ENCODE peak calls at places on chromosomes 4 and X, in ten cellular contexts. One of them, this sample, is unnamed.

GRCh38 chrX:107978707-107979307 is 3.4 kb downstream of the TEX13B start:
- DNase-seq in stimulated activated effector memory CD8-positive, alpha-beta T cell treated with anti-CD3 and anti-CD28 coated beads, Interleukin-12 subunit alpha, Interleukin-12 subunit beta, amount 100 ng/mL, for 72 hours: no peak
- DNase-seq in fibroblast of lung: peak
- DNase-seq in ecto neural progenitor cell: peak
- DNase-seq in fibroblast of the aortic adventitia: peak
- DNase-seq in stimulated activated CD4-positive, alpha-beta T cell treated with anti-CD3 and anti-CD28 coated beads, Interleukin-4, amount 100 ng/mL, for 24 hours: no peak
- DNase-seq in AG09319: peak
- DNase-seq in T-helper 1 cell: no peak
- DNase-seq in upper lobe of right lung: no peak
- DNase-seq in neural crest cell: no peak
- DNase-seq in this sample: no peak

GRCh38 chrX:18643853-18644252 is 28.1 kb downstream of the RS1 start:
- DNase-seq in stimulated activated effector memory CD8-positive, alpha-beta T cell treated with anti-CD3 and anti-CD28 coated beads, Interleukin-12 subunit alpha, Interleukin-12 subunit beta, amount 100 ng/mL, for 72 hours: no peak
- DNase-seq in fibroblast of lung: no peak
- DNase-seq in ecto neural progenitor cell: no peak
- DNase-seq in fibroblast of the aortic adventitia: no peak
- DNase-seq in stimulated activated CD4-positive, alpha-beta T cell treated with anti-CD3 and anti-CD28 coated beads, Interleukin-4, amount 100 ng/mL, for 24 hours: no peak
- DNase-seq in AG09319: no peak
- DNase-seq in T-helper 1 cell: no peak
- DNase-seq in upper lobe of right lung: no peak
- DNase-seq in neural crest cell: no peak
- DNase-seq in this sample: no peak

GRCh38 chr4:184459413-184459812 is 14.9 kb downstream of the IRF2 start:
- DNase-seq in stimulated activated effector memory CD8-positive, alpha-beta T cell treated with anti-CD3 and anti-CD28 coated beads, Interleukin-12 subunit alpha, Interleukin-12 subunit beta, amount 100 ng/mL, for 72 hours: no peak
- DNase-seq in fibroblast of lung: peak
- DNase-seq in ecto neural progenitor cell: no peak
- DNase-seq in fibroblast of the aortic adventitia: no peak
- DNase-seq in stimulated activated CD4-positive, alpha-beta T cell treated with anti-CD3 and anti-CD28 coated beads, Interleukin-4, amount 100 ng/mL, for 24 hours: no peak
- DNase-seq in AG09319: no peak
- DNase-seq in T-helper 1 cell: peak
- DNase-seq in upper lobe of right lung: no peak
- DNase-seq in neural crest cell: no peak
- DNase-seq in this sample: no peak

GRCh38 chr4:111639876-111640275 is 505.4 kb upstream of the FAM241A start:
- DNase-seq in stimulated activated effector memory CD8-positive, alpha-beta T cell treated with anti-CD3 and anti-CD28 coated beads, Interleukin-12 subunit alpha, Interleukin-12 subunit beta, amount 100 ng/mL, for 72 hours: no peak
- DNase-seq in fibroblast of lung: no peak
- DNase-seq in ecto neural progenitor cell: no peak
- DNase-seq in fibroblast of the aortic adventitia: peak
- DNase-seq in stimulated activated CD4-positive, alpha-beta T cell treated with anti-CD3 and anti-CD28 coated beads, Interleukin-4, amount 100 ng/mL, for 24 hours: no peak
- DNase-seq in AG09319: no peak
- DNase-seq in T-helper 1 cell: no peak
- DNase-seq in upper lobe of right lung: no peak
- DNase-seq in neural crest cell: no peak
- DNase-seq in this sample: no peak

GRCh38 chrX:138711399-138712347 is at the start of gene FGF13:
- DNase-seq in stimulated activated effector memory CD8-positive, alpha-beta T cell treated with anti-CD3 and anti-CD28 coated beads, Interleukin-12 subunit alpha, Interleukin-12 subunit beta, amount 100 ng/mL, for 72 hours: no peak
- DNase-seq in fibroblast of lung: peak
- DNase-seq in ecto neural progenitor cell: peak
- DNase-seq in fibroblast of the aortic adventitia: no peak
- DNase-seq in stimulated activated CD4-positive, alpha-beta T cell treated with anti-CD3 and anti-CD28 coated beads, Interleukin-4, amount 100 ng/mL, for 24 hours: no peak
- DNase-seq in AG09319: no peak
- DNase-seq in T-helper 1 cell: no peak
- DNase-seq in upper lobe of right lung: peak
- DNase-seq in neural crest cell: peak
- DNase-seq in this sample: peak

GRCh38 chrX:40130207-40130606 is 32.4 kb upstream of the BCOR start:
- DNase-seq in stimulated activated effector memory CD8-positive, alpha-beta T cell treated with anti-CD3 and anti-CD28 coated beads, Interleukin-12 subunit alpha, Interleukin-12 subunit beta, amount 100 ng/mL, for 72 hours: no peak
- DNase-seq in fibroblast of lung: no peak
- DNase-seq in ecto neural progenitor cell: no peak
- DNase-seq in fibroblast of the aortic adventitia: peak
- DNase-seq in stimulated activated CD4-positive, alpha-beta T cell treated with anti-CD3 and anti-CD28 coated beads, Interleukin-4, amount 100 ng/mL, for 24 hours: no peak
- DNase-seq in AG09319: no peak
- DNase-seq in T-helper 1 cell: no peak
- DNase-seq in upper lobe of right lung: no peak
- DNase-seq in neural crest cell: no peak
- DNase-seq in this sample: no peak

GRCh38 chr4:173167793-173168395 is 717 bp upstream of the GALNT7 start:
- DNase-seq in stimulated activated effector memory CD8-positive, alpha-beta T cell treated with anti-CD3 and anti-CD28 coated beads, Interleukin-12 subunit alpha, Interleukin-12 subunit beta, amount 100 ng/mL, for 72 hours: no peak
- DNase-seq in fibroblast of lung: peak
- DNase-seq in ecto neural progenitor cell: no peak
- DNase-seq in fibroblast of the aortic adventitia: peak
- DNase-seq in stimulated activated CD4-positive, alpha-beta T cell treated with anti-CD3 and anti-CD28 coated beads, Interleukin-4, amount 100 ng/mL, for 24 hours: peak
- DNase-seq in AG09319: no peak
- DNase-seq in T-helper 1 cell: peak
- DNase-seq in upper lobe of right lung: peak
- DNase-seq in neural crest cell: no peak
- DNase-seq in this sample: peak

GRCh38 chr4:91108751-91109150 is 981.6 kb downstream of the CCSER1 start:
- DNase-seq in stimulated activated effector memory CD8-positive, alpha-beta T cell treated with anti-CD3 and anti-CD28 coated beads, Interleukin-12 subunit alpha, Interleukin-12 subunit beta, amount 100 ng/mL, for 72 hours: no peak
- DNase-seq in fibroblast of lung: no peak
- DNase-seq in ecto neural progenitor cell: no peak
- DNase-seq in fibroblast of the aortic adventitia: no peak
- DNase-seq in stimulated activated CD4-positive, alpha-beta T cell treated with anti-CD3 and anti-CD28 coated beads, Interleukin-4, amount 100 ng/mL, for 24 hours: no peak
- DNase-seq in AG09319: no peak
- DNase-seq in T-helper 1 cell: no peak
- DNase-seq in upper lobe of right lung: no peak
- DNase-seq in neural crest cell: no peak
- DNase-seq in this sample: no peak

GRCh38 chr4:95417531-95417930 is 131.2 kb downstream of the UNC5C start:
- DNase-seq in stimulated activated effector memory CD8-positive, alpha-beta T cell treated with anti-CD3 and anti-CD28 coated beads, Interleukin-12 subunit alpha, Interleukin-12 subunit beta, amount 100 ng/mL, for 72 hours: no peak
- DNase-seq in fibroblast of lung: no peak
- DNase-seq in ecto neural progenitor cell: no peak
- DNase-seq in fibroblast of the aortic adventitia: no peak
- DNase-seq in stimulated activated CD4-positive, alpha-beta T cell treated with anti-CD3 and anti-CD28 coated beads, Interleukin-4, amount 100 ng/mL, for 24 hours: no peak
- DNase-seq in AG09319: no peak
- DNase-seq in T-helper 1 cell: no peak
- DNase-seq in upper lobe of right lung: no peak
- DNase-seq in neural crest cell: no peak
- DNase-seq in this sample: no peak

GRCh38 chr4:109574443-109574850 is 14.4 kb downstream of the MCUB start:
- DNase-seq in stimulated activated effector memory CD8-positive, alpha-beta T cell treated with anti-CD3 and anti-CD28 coated beads, Interleukin-12 subunit alpha, Interleukin-12 subunit beta, amount 100 ng/mL, for 72 hours: no peak
- DNase-seq in fibroblast of lung: peak
- DNase-seq in ecto neural progenitor cell: no peak
- DNase-seq in fibroblast of the aortic adventitia: peak
- DNase-seq in stimulated activated CD4-positive, alpha-beta T cell treated with anti-CD3 and anti-CD28 coated beads, Interleukin-4, amount 100 ng/mL, for 24 hours: peak
- DNase-seq in AG09319: no peak
- DNase-seq in T-helper 1 cell: peak
- DNase-seq in upper lobe of right lung: no peak
- DNase-seq in neural crest cell: no peak
- DNase-seq in this sample: no peak

GRCh38 chr4:15717647-15718416 is 15.0 kb downstream of the BST1 start:
- DNase-seq in stimulated activated effector memory CD8-positive, alpha-beta T cell treated with anti-CD3 and anti-CD28 coated beads, Interleukin-12 subunit alpha, Interleukin-12 subunit beta, amount 100 ng/mL, for 72 hours: no peak
- DNase-seq in fibroblast of lung: no peak
- DNase-seq in ecto neural progenitor cell: no peak
- DNase-seq in fibroblast of the aortic adventitia: no peak
- DNase-seq in stimulated activated CD4-positive, alpha-beta T cell treated with anti-CD3 and anti-CD28 coated beads, Interleukin-4, amount 100 ng/mL, for 24 hours: no peak
- DNase-seq in AG09319: no peak
- DNase-seq in T-helper 1 cell: no peak
- DNase-seq in upper lobe of right lung: no peak
- DNase-seq in neural crest cell: no peak
- DNase-seq in this sample: no peak

GRCh38 chrX:118523920-118524319 is 28.3 kb downstream of the DOCK11 start:
- DNase-seq in stimulated activated effector memory CD8-positive, alpha-beta T cell treated with anti-CD3 and anti-CD28 coated beads, Interleukin-12 subunit alpha, Interleukin-12 subunit beta, amount 100 ng/mL, for 72 hours: no peak
- DNase-seq in fibroblast of lung: no peak
- DNase-seq in ecto neural progenitor cell: no peak
- DNase-seq in fibroblast of the aortic adventitia: no peak
- DNase-seq in stimulated activated CD4-positive, alpha-beta T cell treated with anti-CD3 and anti-CD28 coated beads, Interleukin-4, amount 100 ng/mL, for 24 hours: peak
- DNase-seq in AG09319: no peak
- DNase-seq in T-helper 1 cell: peak
- DNase-seq in upper lobe of right lung: no peak
- DNase-seq in neural crest cell: no peak
- DNase-seq in this sample: no peak

GRCh38 chr4:76091052-76091451 is 16.5 kb downstream of the ART3 start:
- DNase-seq in stimulated activated effector memory CD8-positive, alpha-beta T cell treated with anti-CD3 and anti-CD28 coated beads, Interleukin-12 subunit alpha, Interleukin-12 subunit beta, amount 100 ng/mL, for 72 hours: no peak
- DNase-seq in fibroblast of lung: no peak
- DNase-seq in ecto neural progenitor cell: no peak
- DNase-seq in fibroblast of the aortic adventitia: no peak
- DNase-seq in stimulated activated CD4-positive, alpha-beta T cell treated with anti-CD3 and anti-CD28 coated beads, Interleukin-4, amount 100 ng/mL, for 24 hours: no peak
- DNase-seq in AG09319: no peak
- DNase-seq in T-helper 1 cell: no peak
- DNase-seq in upper lobe of right lung: no peak
- DNase-seq in neural crest cell: no peak
- DNase-seq in this sample: no peak

GRCh38 chrX:105876658-105877057 is 54.3 kb downstream of the NRK start:
- DNase-seq in stimulated activated effector memory CD8-positive, alpha-beta T cell treated with anti-CD3 and anti-CD28 coated beads, Interleukin-12 subunit alpha, Interleukin-12 subunit beta, amount 100 ng/mL, for 72 hours: no peak
- DNase-seq in fibroblast of lung: peak
- DNase-seq in ecto neural progenitor cell: no peak
- DNase-seq in fibroblast of the aortic adventitia: no peak
- DNase-seq in stimulated activated CD4-positive, alpha-beta T cell treated with anti-CD3 and anti-CD28 coated beads, Interleukin-4, amount 100 ng/mL, for 24 hours: no peak
- DNase-seq in AG09319: no peak
- DNase-seq in T-helper 1 cell: peak
- DNase-seq in upper lobe of right lung: no peak
- DNase-seq in neural crest cell: no peak
- DNase-seq in this sample: no peak

GRCh38 chr4:81424336-81424735 is 47.4 kb downstream of the RASGEF1B start:
- DNase-seq in stimulated activated effector memory CD8-positive, alpha-beta T cell treated with anti-CD3 and anti-CD28 coated beads, Interleukin-12 subunit alpha, Interleukin-12 subunit beta, amount 100 ng/mL, for 72 hours: no peak
- DNase-seq in fibroblast of lung: no peak
- DNase-seq in ecto neural progenitor cell: no peak
- DNase-seq in fibroblast of the aortic adventitia: no peak
- DNase-seq in stimulated activated CD4-positive, alpha-beta T cell treated with anti-CD3 and anti-CD28 coated beads, Interleukin-4, amount 100 ng/mL, for 24 hours: no peak
- DNase-seq in AG09319: no peak
- DNase-seq in T-helper 1 cell: no peak
- DNase-seq in upper lobe of right lung: no peak
- DNase-seq in neural crest cell: no peak
- DNase-seq in this sample: no peak

GRCh38 chr4:87011340-87012034 is 76.7 kb downstream of the AFF1 start:
- DNase-seq in stimulated activated effector memory CD8-positive, alpha-beta T cell treated with anti-CD3 and anti-CD28 coated beads, Interleukin-12 subunit alpha, Interleukin-12 subunit beta, amount 100 ng/mL, for 72 hours: no peak
- DNase-seq in fibroblast of lung: peak
- DNase-seq in ecto neural progenitor cell: no peak
- DNase-seq in fibroblast of the aortic adventitia: peak
- DNase-seq in stimulated activated CD4-positive, alpha-beta T cell treated with anti-CD3 and anti-CD28 coated beads, Interleukin-4, amount 100 ng/mL, for 24 hours: no peak
- DNase-seq in AG09319: no peak
- DNase-seq in T-helper 1 cell: no peak
- DNase-seq in upper lobe of right lung: no peak
- DNase-seq in neural crest cell: no peak
- DNase-seq in this sample: no peak

GRCh38 chr4:132180020-132180427 is 969.1 kb upstream of the PCDH10 start:
- DNase-seq in stimulated activated effector memory CD8-positive, alpha-beta T cell treated with anti-CD3 and anti-CD28 coated beads, Interleukin-12 subunit alpha, Interleukin-12 subunit beta, amount 100 ng/mL, for 72 hours: no peak
- DNase-seq in fibroblast of lung: peak
- DNase-seq in ecto neural progenitor cell: no peak
- DNase-seq in fibroblast of the aortic adventitia: peak
- DNase-seq in stimulated activated CD4-positive, alpha-beta T cell treated with anti-CD3 and anti-CD28 coated beads, Interleukin-4, amount 100 ng/mL, for 24 hours: no peak
- DNase-seq in AG09319: no peak
- DNase-seq in T-helper 1 cell: no peak
- DNase-seq in upper lobe of right lung: no peak
- DNase-seq in neural crest cell: no peak
- DNase-seq in this sample: no peak

GRCh38 chr4:104905546-104905945 is 241.1 kb upstream of the TET2 start:
- DNase-seq in stimulated activated effector memory CD8-positive, alpha-beta T cell treated with anti-CD3 and anti-CD28 coated beads, Interleukin-12 subunit alpha, Interleukin-12 subunit beta, amount 100 ng/mL, for 72 hours: no peak
- DNase-seq in fibroblast of lung: peak
- DNase-seq in ecto neural progenitor cell: no peak
- DNase-seq in fibroblast of the aortic adventitia: peak
- DNase-seq in stimulated activated CD4-positive, alpha-beta T cell treated with anti-CD3 and anti-CD28 coated beads, Interleukin-4, amount 100 ng/mL, for 24 hours: no peak
- DNase-seq in AG09319: no peak
- DNase-seq in T-helper 1 cell: no peak
- DNase-seq in upper lobe of right lung: no peak
- DNase-seq in neural crest cell: no peak
- DNase-seq in this sample: no peak

GRCh38 chr4:89558147-89558546 is 250.5 kb upstream of the GPRIN3 start:
- DNase-seq in stimulated activated effector memory CD8-positive, alpha-beta T cell treated with anti-CD3 and anti-CD28 coated beads, Interleukin-12 subunit alpha, Interleukin-12 subunit beta, amount 100 ng/mL, for 72 hours: no peak
- DNase-seq in fibroblast of lung: no peak
- DNase-seq in ecto neural progenitor cell: no peak
- DNase-seq in fibroblast of the aortic adventitia: no peak
- DNase-seq in stimulated activated CD4-positive, alpha-beta T cell treated with anti-CD3 and anti-CD28 coated beads, Interleukin-4, amount 100 ng/mL, for 24 hours: no peak
- DNase-seq in AG09319: no peak
- DNase-seq in T-helper 1 cell: no peak
- DNase-seq in upper lobe of right lung: no peak
- DNase-seq in neural crest cell: no peak
- DNase-seq in this sample: no peak

GRCh38 chrX:117196481-117196880 is 733.7 kb upstream of the CT83 start:
- DNase-seq in stimulated activated effector memory CD8-positive, alpha-beta T cell treated with anti-CD3 and anti-CD28 coated beads, Interleukin-12 subunit alpha, Interleukin-12 subunit beta, amount 100 ng/mL, for 72 hours: no peak
- DNase-seq in fibroblast of lung: no peak
- DNase-seq in ecto neural progenitor cell: no peak
- DNase-seq in fibroblast of the aortic adventitia: no peak
- DNase-seq in stimulated activated CD4-positive, alpha-beta T cell treated with anti-CD3 and anti-CD28 coated beads, Interleukin-4, amount 100 ng/mL, for 24 hours: no peak
- DNase-seq in AG09319: no peak
- DNase-seq in T-helper 1 cell: no peak
- DNase-seq in upper lobe of right lung: no peak
- DNase-seq in neural crest cell: no peak
- DNase-seq in this sample: no peak

GRCh38 chr4:85180533-85180932 is 214.0 kb upstream of the WDFY3 start:
- DNase-seq in stimulated activated effector memory CD8-positive, alpha-beta T cell treated with anti-CD3 and anti-CD28 coated beads, Interleukin-12 subunit alpha, Interleukin-12 subunit beta, amount 100 ng/mL, for 72 hours: no peak
- DNase-seq in fibroblast of lung: no peak
- DNase-seq in ecto neural progenitor cell: no peak
- DNase-seq in fibroblast of the aortic adventitia: no peak
- DNase-seq in stimulated activated CD4-positive, alpha-beta T cell treated with anti-CD3 and anti-CD28 coated beads, Interleukin-4, amount 100 ng/mL, for 24 hours: no peak
- DNase-seq in AG09319: no peak
- DNase-seq in T-helper 1 cell: no peak
- DNase-seq in upper lobe of right lung: no peak
- DNase-seq in neural crest cell: no peak
- DNase-seq in this sample: no peak

GRCh38 chr4:185846550-185847210 is 34.7 kb upstream of the SORBS2 start:
- DNase-seq in stimulated activated effector memory CD8-positive, alpha-beta T cell treated with anti-CD3 and anti-CD28 coated beads, Interleukin-12 subunit alpha, Interleukin-12 subunit beta, amount 100 ng/mL, for 72 hours: no peak
- DNase-seq in fibroblast of lung: no peak
- DNase-seq in ecto neural progenitor cell: no peak
- DNase-seq in fibroblast of the aortic adventitia: no peak
- DNase-seq in stimulated activated CD4-positive, alpha-beta T cell treated with anti-CD3 and anti-CD28 coated beads, Interleukin-4, amount 100 ng/mL, for 24 hours: no peak
- DNase-seq in AG09319: no peak
- DNase-seq in T-helper 1 cell: no peak
- DNase-seq in upper lobe of right lung: no peak
- DNase-seq in neural crest cell: no peak
- DNase-seq in this sample: no peak

GRCh38 chr4:92516450-92516849 is 212.7 kb downstream of the GRID2 start:
- DNase-seq in stimulated activated effector memory CD8-positive, alpha-beta T cell treated with anti-CD3 and anti-CD28 coated beads, Interleukin-12 subunit alpha, Interleukin-12 subunit beta, amount 100 ng/mL, for 72 hours: no peak
- DNase-seq in fibroblast of lung: no peak
- DNase-seq in ecto neural progenitor cell: no peak
- DNase-seq in fibroblast of the aortic adventitia: no peak
- DNase-seq in stimulated activated CD4-positive, alpha-beta T cell treated with anti-CD3 and anti-CD28 coated beads, Interleukin-4, amount 100 ng/mL, for 24 hours: no peak
- DNase-seq in AG09319: no peak
- DNase-seq in T-helper 1 cell: no peak
- DNase-seq in upper lobe of right lung: no peak
- DNase-seq in neural crest cell: no peak
- DNase-seq in this sample: no peak

GRCh38 chr4:140968371-140968770 is 164.9 kb downstream of the RNF150 start:
- DNase-seq in stimulated activated effector memory CD8-positive, alpha-beta T cell treated with anti-CD3 and anti-CD28 coated beads, Interleukin-12 subunit alpha, Interleukin-12 subunit beta, amount 100 ng/mL, for 72 hours: no peak
- DNase-seq in fibroblast of lung: no peak
- DNase-seq in ecto neural progenitor cell: no peak
- DNase-seq in fibroblast of the aortic adventitia: no peak
- DNase-seq in stimulated activated CD4-positive, alpha-beta T cell treated with anti-CD3 and anti-CD28 coated beads, Interleukin-4, amount 100 ng/mL, for 24 hours: no peak
- DNase-seq in AG09319: peak
- DNase-seq in T-helper 1 cell: no peak
- DNase-seq in upper lobe of right lung: no peak
- DNase-seq in neural crest cell: no peak
- DNase-seq in this sample: no peak

GRCh38 chr4:11801466-11802446 is 373.1 kb upstream of the HS3ST1 start:
- DNase-seq in stimulated activated effector memory CD8-positive, alpha-beta T cell treated with anti-CD3 and anti-CD28 coated beads, Interleukin-12 subunit alpha, Interleukin-12 subunit beta, amount 100 ng/mL, for 72 hours: no peak
- DNase-seq in fibroblast of lung: peak
- DNase-seq in ecto neural progenitor cell: no peak
- DNase-seq in fibroblast of the aortic adventitia: no peak
- DNase-seq in stimulated activated CD4-positive, alpha-beta T cell treated with anti-CD3 and anti-CD28 coated beads, Interleukin-4, amount 100 ng/mL, for 24 hours: no peak
- DNase-seq in AG09319: no peak
- DNase-seq in T-helper 1 cell: no peak
- DNase-seq in upper lobe of right lung: no peak
- DNase-seq in neural crest cell: no peak
- DNase-seq in this sample: no peak

GRCh38 chr4:158316264-158316663 is 106.0 kb downstream of the TMEM144 start:
- DNase-seq in stimulated activated effector memory CD8-positive, alpha-beta T cell treated with anti-CD3 and anti-CD28 coated beads, Interleukin-12 subunit alpha, Interleukin-12 subunit beta, amount 100 ng/mL, for 72 hours: no peak
- DNase-seq in fibroblast of lung: no peak
- DNase-seq in ecto neural progenitor cell: no peak
- DNase-seq in fibroblast of the aortic adventitia: peak
- DNase-seq in stimulated activated CD4-positive, alpha-beta T cell treated with anti-CD3 and anti-CD28 coated beads, Interleukin-4, amount 100 ng/mL, for 24 hours: no peak
- DNase-seq in AG09319: no peak
- DNase-seq in T-helper 1 cell: no peak
- DNase-seq in upper lobe of right lung: no peak
- DNase-seq in neural crest cell: no peak
- DNase-seq in this sample: no peak

GRCh38 chr4:87529187-87529586 is at the start of gene SPARCL1:
- DNase-seq in stimulated activated effector memory CD8-positive, alpha-beta T cell treated with anti-CD3 and anti-CD28 coated beads, Interleukin-12 subunit alpha, Interleukin-12 subunit beta, amount 100 ng/mL, for 72 hours: no peak
- DNase-seq in fibroblast of lung: peak
- DNase-seq in ecto neural progenitor cell: no peak
- DNase-seq in fibroblast of the aortic adventitia: peak
- DNase-seq in stimulated activated CD4-positive, alpha-beta T cell treated with anti-CD3 and anti-CD28 coated beads, Interleukin-4, amount 100 ng/mL, for 24 hours: no peak
- DNase-seq in AG09319: no peak
- DNase-seq in T-helper 1 cell: no peak
- DNase-seq in upper lobe of right lung: no peak
- DNase-seq in neural crest cell: no peak
- DNase-seq in this sample: no peak

This sample was measured in germinal center.